ENCODE peak calls at places on chromosomes 16 and 17, in nine cellular contexts. G, J, C, K, B, A, E, T and O are unnamed samples.

GRCh38 chr17:65531508-65532431 is 29.7 kb downstream of the AXIN2 start:
- DNase-seq in A (peak; percentile 67), G (peak; percentile 60), J (no peak), E (peak; percentile 63), C (peak; percentile 64), T (peak; percentile 44), B (no peak), K (peak; percentile 30), O (no peak)

GRCh38 chr17:61468263-61468907 is 16.2 kb downstream of the TBX4 start:
- DNase-seq in J (no peak), G (no peak), E (no peak), A (no peak), K (no peak), T (no peak), B (no peak), C (peak; percentile 42), O (no peak)

GRCh38 chr16:27177031-27177774 is 26.1 kb upstream of the KDM8 start:
- DNase-seq in T (no peak), E (no peak), J (no peak), G (no peak), B (no peak), A (no peak), K (no peak), C (no peak), O (peak; percentile 52)

GRCh38 chr17:68993112-68993511 is 37.9 kb upstream of the ABCA8 start:
- DNase-seq in A (no peak), B (no peak), J (no peak), G (no peak), E (no peak), T (no peak), K (no peak), C (no peak), O (no peak)

GRCh38 chr16:63787014-63787413 is 1334.8 kb downstream of the CDH11 start:
- DNase-seq in K (no peak), B (no peak), C (no peak), E (no peak), A (no peak), T (no peak), G (peak; percentile 7), J (no peak), O (no peak)

GRCh38 chr16:89011909-89012621 is 35.1 kb upstream of the CBFA2T3 start:
- DNase-seq in B (no peak), G (no peak), J (no peak), T (no peak), K (no peak), E (no peak), C (no peak), A (no peak), O (no peak)

GRCh38 chr17:34883106-34884000 is 77.9 kb downstream of the CCT6B start:
- DNase-seq in K (no peak), T (no peak), B (no peak), C (no peak), J (no peak), G (peak; percentile 11), A (no peak), E (no peak), O (no peak)

GRCh38 chr16:66735891-66736290 is 15.5 kb downstream of the DYNC1LI2 start:
- DNase-seq in G (no peak), C (no peak), B (no peak), E (no peak), J (no peak), K (no peak), A (no peak), T (no peak), O (no peak)

GRCh38 chr17:5364156-5364555 is 55.3 kb downstream of the NUP88 start:
- DNase-seq in T (no peak), A (no peak), J (no peak), E (no peak), K (no peak), C (no peak), B (no peak), G (no peak), O (no peak)

GRCh38 chr16:90018297-90019200 is 707 bp downstream of the DBNDD1 start:
- DNase-seq in T (peak; percentile 64), J (no peak), A (no peak), C (no peak), B (no peak), K (peak; percentile 30), G (peak; percentile 54), E (peak; percentile 52), O (peak; percentile 30)

GRCh38 chr17:80219013-80219776 is 938 bp downstream of the SGSH start:
- DNase-seq in J (peak; percentile 12), C (peak; percentile 94), A (peak; percentile 90), G (peak; percentile 33), E (peak; percentile 87), T (peak; percentile 85), B (peak; percentile 93), K (peak; percentile 54), O (peak; percentile 55)

GRCh38 chr17:56808503-56808902 is 25.2 kb downstream of the C17orf67 start:
- DNase-seq in B (no peak), E (no peak), G (no peak), J (no peak), A (no peak), T (no peak), K (peak; percentile 86), C (no peak), O (no peak)

GRCh38 chr17:32943206-32943605 is 15.3 kb downstream of the TMEM98 start:
- DNase-seq in A (no peak), K (no peak), T (peak; percentile 34), C (no peak), E (no peak), B (no peak), G (no peak), J (no peak), O (no peak)
- TF ChIP-seq POLR2AphosphoS5 in A (no peak), K (no peak), T (no peak), C (no peak), E (no peak), B (no peak), G (no peak), J (no peak), O (no peak)

GRCh38 chr17:9053406-9053805 is 32.1 kb downstream of the NTN1 start:
- DNase-seq in T (no peak), J (no peak), K (no peak), C (no peak), E (no peak), A (no peak), G (no peak), B (no peak), O (no peak)
- H3K4me1 ChIP-seq in T (no peaks in the 10 kb centered on the region), J (peaks cover 26% of the 10 kb centered on the region), K (no peaks in the 10 kb centered on the region), C (no peaks in the 10 kb centered on the region), E (no peaks in the 10 kb centered on the region), A (no peaks in the 10 kb centered on the region), G (peaks cover 20% of the 10 kb centered on the region), B (no peaks in the 10 kb centered on the region), O (no peaks in the 10 kb centered on the region)

GRCh38 chr17:16584273-16584995 is 15.4 kb upstream of the ZNF287 start:
- DNase-seq in E (peak; percentile 94), J (no peak), A (peak; percentile 94), B (peak; percentile 98), T (peak; percentile 94), K (peak; percentile 87), C (peak; percentile 95), G (peak; percentile 95), O (peak; percentile 89)
- TF ChIP-seq POLR2AphosphoS5 in E (peak; percentile 38), J (no peak), A (peak; percentile 83), B (peak; percentile 73), T (no peak), K (peak; percentile 91), C (peak; percentile 86), G (peak; percentile 81), O (no peak)

GRCh38 chr16:81500833-81501521 is 56.4 kb downstream of the CMIP start:
- DNase-seq in B (no peak), A (no peak), T (no peak), C (peak; percentile 82), K (peak; percentile 37), G (no peak), E (no peak), J (no peak), O (peak; percentile 85)
- H3K4me1 ChIP-seq in B (peaks cover 10% of the 10 kb centered on the region), A (peaks cover 27% of the 10 kb centered on the region), T (peaks cover 33% of the 10 kb centered on the region), C (peaks cover 96% of the 10 kb centered on the region), K (no peaks in the 10 kb centered on the region), G (peaks cover 5% of the 10 kb centered on the region), E (peaks cover 51% of the 10 kb centered on the region), J (peaks cover 30% of the 10 kb centered on the region), O (peaks cover 57% of the 10 kb centered on the region)

GRCh38 chr16:15775209-15775608 is 81.6 kb downstream of the MYH11 start:
- DNase-seq in J (peak; percentile 50), B (no peak), C (no peak), T (no peak), E (no peak), G (peak; percentile 20), K (no peak), A (no peak), O (peak; percentile 13)

GRCh38 chr16:15778204-15778743 is 78.6 kb downstream of the MYH11 start:
- DNase-seq in J (no peak), G (no peak), B (no peak), A (no peak), T (no peak), E (no peak), K (no peak), C (no peak), O (no peak)

GRCh38 chr16:15777533-15778203 is 79.2 kb downstream of the MYH11 start:
- DNase-seq in T (no peak), K (peak; percentile 10), B (no peak), C (peak; percentile 13), A (no peak), J (peak; percentile 60), G (peak; percentile 82), E (no peak), O (peak; percentile 54)

GRCh38 chr16:15775663-15776304 is 81.0 kb downstream of the MYH11 start:
- DNase-seq in T (no peak), C (peak; percentile 5), A (no peak), G (no peak), B (no peak), E (no peak), K (no peak), J (no peak), O (no peak)

DNA sequence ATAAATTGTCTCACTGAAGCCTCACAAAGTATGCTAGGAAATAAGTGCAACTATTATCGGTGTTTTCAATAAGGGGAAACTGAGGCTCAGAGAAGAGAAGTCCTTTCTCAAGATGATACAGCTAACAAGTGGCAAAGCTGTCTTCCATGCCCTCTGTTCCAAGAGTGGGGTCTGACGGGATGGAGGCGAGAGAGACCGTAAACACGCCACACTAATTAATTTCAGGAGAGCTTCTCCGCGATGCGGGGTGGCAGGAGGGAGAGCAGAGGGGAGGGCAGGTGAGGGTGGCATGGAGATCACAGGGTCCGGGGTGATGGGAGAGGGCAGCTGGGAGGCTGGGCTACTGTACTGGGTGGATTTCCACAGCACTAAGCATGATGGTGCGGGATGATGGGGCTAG is 80.3 kb downstream of the MYH11 start:
- DNase-seq in K (no peak), E (no peak), G (no peak), A (no peak), B (no peak), J (no peak), T (no peak), C (peak; percentile 32), O (no peak)
- TF ChIP-seq POLR2AphosphoS5 in K (no peak), E (peak; percentile 5), G (no peak), A (no peak), B (peak; percentile 71), J (no peak), T (no peak), C (no peak), O (no peak)

GRCh38 chr17:78411241-78411855 is 32.9 kb downstream of the PGS1 start:
- DNase-seq in A (no peak), B (no peak), G (no peak), C (peak; percentile 87), T (no peak), E (peak; percentile 70), J (no peak), K (no peak), O (peak; percentile 67)
- H3K4me1 ChIP-seq in A (peaks cover 91% of the 10 kb centered on the region), B (peaks cover 75% of the 10 kb centered on the region), G (peaks cover 3% of the 10 kb centered on the region), C (peaks cover 95% of the 10 kb centered on the region), T (peaks cover 47% of the 10 kb centered on the region), E (peaks cover 84% of the 10 kb centered on the region), J (peaks cover 13% of the 10 kb centered on the region), K (peaks cover 4% of the 10 kb centered on the region), O (peaks cover 25% of the 10 kb centered on the region)

GRCh38 chr17:32288600-32288999 is 23.0 kb downstream of the RHBDL3 start:
- DNase-seq in J (no peak), T (no peak), B (no peak), K (no peak), G (no peak), A (no peak), C (no peak), E (no peak), O (no peak)
- TF ChIP-seq POLR2AphosphoS5 in J (no peak), T (no peak), B (no peak), K (no peak), G (no peak), A (no peak), C (peak; percentile 49), E (no peak), O (peak; percentile 39)